ENCODE peak calls at places on chromosomes 16 and 17, in six cellular contexts. H, M, A, U, O and F are unnamed samples.

GRCh38 chr16:53084736-53085538 is 30.1 kb downstream of the CHD9 start:
- DNase-seq in H (no peak), M (no peak), A (no peak), U (no peak), O (no peak), F (no peak)

GRCh38 chr17:35745749-35746320 is 7.2 kb downstream of the GAS2L2 start:
- DNase-seq in H (no peak), M (no peak), A (no peak), U (no peak), O (no peak), F (no peak)

GRCh38 chr17:39365252-39365651 is 36.2 kb downstream of the FBXL20 start:
- DNase-seq in H (no peak), M (no peak), A (no peak), U (no peak), O (no peak), F (no peak)

GRCh38 chr17:77530591-77530990 is 389.8 kb downstream of the SEC14L1 start:
- DNase-seq in H (no peak), M (no peak), A (no peak), U (no peak), O (no peak), F (no peak)

GRCh38 chr16:82331974-82332750 is 162.1 kb upstream of the MPHOSPH6 start:
- DNase-seq in H (no peak), M (no peak), A (no peak), U (no peak), O (no peak), F (no peak)

GRCh38 chr17:15954222-15954621 is 9.3 kb downstream of the ADORA2B start:
- DNase-seq in H (no peak), M (no peak), A (no peak), U (no peak), O (no peak), F (no peak)

GRCh38 chr16:11109551-11109950 is 146.5 kb downstream of the SOCS1 start:
- DNase-seq in H (no peak), M (no peak), A (no peak), U (no peak), O (no peak), F (no peak)

GRCh38 chr17:37802061-37802460 is 57.2 kb upstream of the HNF1B start:
- DNase-seq in H (no peak), M (no peak), A (no peak), U (no peak), O (no peak), F (no peak)

GRCh38 chr16:20799599-20799998 is 6.7 kb downstream of the ERI2 start:
- DNase-seq in H (no peak), M (peak; percentile 11), A (no peak), U (no peak), O (no peak), F (no peak)

GRCh38 chr17:62085511-62086408 is 20.7 kb upstream of the MED13 start:
- DNase-seq in H (no peak), M (no peak), A (no peak), U (no peak), O (no peak), F (no peak)

GRCh38 chr17:2070241-2071023 is 15.5 kb downstream of the HIC1 start:
- DNase-seq in H (peak; percentile 50), M (peak; percentile 64), A (peak; percentile 58), U (peak; percentile 46), O (peak; percentile 82), F (no peak)

GRCh38 chr17:68491381-68491849 is 20.8 kb upstream of the PRKAR1A start:
- DNase-seq in H (no peak), M (no peak), A (no peak), U (no peak), O (peak; percentile 25), F (peak; percentile 87)

GRCh38 chr17:10120749-10121148 is 77.7 kb downstream of the GAS7 start:
- DNase-seq in H (no peak), M (no peak), A (no peak), U (no peak), O (peak; percentile 30), F (no peak)

GRCh38 chr16:15961060-15961511 is 11.7 kb downstream of the ABCC1 start:
- DNase-seq in H (peak; percentile 52), M (no peak), A (peak; percentile 34), U (peak; percentile 34), O (peak; percentile 78), F (no peak)

GRCh38 chr16:50699345-50700159 is 6.1 kb downstream of the NOD2 start:
- DNase-seq in H (peak; percentile 55), M (no peak), A (peak; percentile 61), U (no peak), O (no peak), F (no peak)

GRCh38 chr17:42531455-42532354 is 4.3 kb upstream of the NAGLU start:
- DNase-seq in H (no peak), M (peak; percentile 69), A (peak; percentile 44), U (peak; percentile 34), O (peak; percentile 76), F (peak; percentile 58)

GRCh38 chr17:35812456-35812855 is 3.2 kb downstream of the TAF15 start:
- DNase-seq in H (no peak), M (no peak), A (no peak), U (no peak), O (no peak), F (no peak)

GRCh38 chr16:78130950-78131349 is 31.5 kb downstream of the WWOX start:
- DNase-seq in H (no peak), M (no peak), A (no peak), U (no peak), O (no peak), F (no peak)

GRCh38 chr17:60542066-60542465 is 16.0 kb upstream of the APPBP2 start:
- DNase-seq in H (no peak), M (no peak), A (no peak), U (no peak), O (no peak), F (no peak)

GRCh38 chr16:68319185-68319908 is 8.5 kb downstream of the PRMT7 start:
- DNase-seq in H (no peak), M (no peak), A (peak; percentile 36), U (peak; percentile 38), O (peak; percentile 77), F (no peak)

GRCh38 chr17:12734852-12735430 is 54.4 kb upstream of the ARHGAP44 start:
- DNase-seq in H (no peak), M (no peak), A (no peak), U (no peak), O (no peak), F (no peak)

GRCh38 chr17:55549140-55549539 is 37.9 kb upstream of the SMIM36 start:
- DNase-seq in H (no peak), M (no peak), A (no peak), U (no peak), O (peak; percentile 30), F (peak; percentile 32)

GRCh38 chr17:61398721-61399130 is 917 bp upstream of the TBX2 start:
- DNase-seq in H (no peak), M (no peak), A (no peak), U (no peak), O (peak; percentile 60), F (peak; percentile 34)

GRCh38 chr17:35241520-35241919 is 1.4 kb upstream of the SLFN5 start:
- DNase-seq in H (no peak), M (no peak), A (peak; percentile 27), U (peak; percentile 14), O (no peak), F (no peak)

GRCh38 chr16:55257971-55258613 is 65.9 kb upstream of the IRX6 start:
- DNase-seq in H (peak; percentile 12), M (peak; percentile 75), A (peak; percentile 55), U (peak; percentile 7), O (peak; percentile 28), F (peak; percentile 79)

GRCh38 chr17:41939044-41939695 is 8.8 kb downstream of the ODAD4 start:
- DNase-seq in H (no peak), M (no peak), A (no peak), U (no peak), O (no peak), F (no peak)

GRCh38 chr17:55432358-55433028 is 10.9 kb upstream of the MMD start:
- DNase-seq in H (no peak), M (no peak), A (no peak), U (no peak), O (no peak), F (no peak)

GRCh38 chr17:49218941-49219913 is 8.7 kb downstream of the ABI3 start:
- DNase-seq in H (no peak), M (peak; percentile 82), A (no peak), U (peak; percentile 42), O (peak; percentile 79), F (peak; percentile 52)